ENCODE peak calls at places on chromosomes 13 and 19, in ten cellular contexts. B is transverse colon, F is GM06990, Q is psoas muscle, X is heart left ventricle, M is tibial nerve, K is cardiac muscle cell, D is fibroblast of lung, J is mammary epithelial cell, U is PC-3. A is an unnamed sample. For H3K36me3, the result is how much of the 10 kb centered on the place peaks cover.

GRCh38 chr13:44504146-44504545 is 72.0 kb downstream of the TSC22D1 start:
- DNase-seq in B (no peak), F (no peak), Q (no peak), X (no peak), M (no peak), K (no peak), D (no peak), J (no peak), U (no peak), A (no peak)

GRCh38 chr13:101728615-101729014 is 276.1 kb downstream of the ITGBL1 start:
- DNase-seq in B (no peak), F (no peak), Q (no peak), X (no peak), M (no peak), K (no peak), D (no peak), J (no peak), U (no peak), A (no peak)

GRCh38 chr13:23695711-23696512 is 125.7 kb downstream of the TNFRSF19 start:
- DNase-seq in B (no peak), F (peak), Q (peak), X (peak), M (no peak), K (peak), D (no peak), J (no peak), U (no peak), A (no peak)

GRCh38 chr19:49574206-49574755 is 6.1 kb downstream of the NOSIP start:
- DNase-seq in B (no peak), F (no peak), Q (no peak), X (no peak), M (no peak), K (no peak), D (no peak), J (no peak), U (no peak), A (no peak)

GRCh38 chr13:87244256-87244870 is 426.8 kb upstream of the SLITRK5 start:
- DNase-seq in B (no peak), F (no peak), Q (no peak), X (no peak), M (no peak), K (no peak), D (no peak), J (no peak), U (no peak), A (no peak)

GRCh38 chr19:5128251-5128931 is 159.5 kb downstream of the KDM4B start:
- DNase-seq in B (no peak), F (no peak), Q (peak), X (peak), M (peak), K (peak), D (peak), J (no peak), U (no peak), A (peak)

GRCh38 chr13:43128504-43128929 is 105.1 kb downstream of the DNAJC15 start:
- DNase-seq in B (no peak), F (peak), Q (peak), X (peak), M (no peak), K (peak), D (peak), J (no peak), U (no peak), A (no peak)

GRCh38 chr13:25727776-25728175 is 324.0 kb downstream of the SHISA2 start:
- DNase-seq in B (no peak), F (no peak), Q (no peak), X (no peak), M (no peak), K (no peak), D (no peak), J (no peak), U (no peak), A (no peak)

GRCh38 chr19:7554990-7555864 is 19.7 kb downstream of the PNPLA6 start:
- DNase-seq in B (no peak), F (no peak), Q (no peak), X (no peak), M (no peak), K (no peak), D (no peak), J (no peak), U (no peak), A (no peak)

GRCh38 chr19:32373614-32374295 is 28.3 kb downstream of the ZNF507 start:
- DNase-seq in B (peak), F (no peak), Q (no peak), X (peak), M (no peak), K (peak), D (peak), J (peak), U (peak), A (peak)

GRCh38 chr13:53382008-53382407 is 353.4 kb downstream of the OLFM4 start:
- DNase-seq in B (no peak), F (no peak), Q (no peak), X (no peak), M (no peak), K (no peak), D (no peak), J (no peak), U (no peak), A (no peak)

GRCh38 chr19:30393046-30393445 is 20.9 kb downstream of the ZNF536 start:
- DNase-seq in B (no peak), F (no peak), Q (no peak), X (no peak), M (no peak), K (no peak), D (no peak), J (no peak), U (no peak), A (no peak)

GRCh38 chr13:31221057-31221456 is 21.3 kb downstream of the B3GLCT start:
- DNase-seq in B (no peak), F (no peak), Q (no peak), X (no peak), M (no peak), K (no peak), D (no peak), J (no peak), U (no peak), A (no peak)

GRCh38 chr19:8224394-8225145 is 15.4 kb downstream of the CERS4 start:
- DNase-seq in B (no peak), F (no peak), Q (peak), X (peak), M (peak), K (peak), D (no peak), J (peak), U (no peak), A (no peak)

GRCh38 chr13:33472446-33472845 is 186.9 kb upstream of the STARD13 start:
- DNase-seq in B (no peak), F (no peak), Q (no peak), X (no peak), M (no peak), K (no peak), D (no peak), J (peak), U (no peak), A (no peak)

GRCh38 chr13:19961484-19961883 is 3.0 kb downstream of the ZMYM2 start:
- DNase-seq in B (no peak), F (no peak), Q (no peak), X (no peak), M (no peak), K (no peak), D (peak), J (no peak), U (no peak), A (no peak)

GRCh38 chr13:102322211-102322610 is 79.6 kb downstream of the FGF14 start:
- DNase-seq in B (no peak), F (no peak), Q (no peak), X (no peak), M (no peak), K (no peak), D (no peak), J (no peak), U (no peak), A (no peak)

GRCh38 chr13:27396252-27396846 is 28.1 kb upstream of the GTF3A start:
- DNase-seq in B (no peak), F (no peak), Q (no peak), X (no peak), M (no peak), K (no peak), D (no peak), J (no peak), U (no peak), A (no peak)

GRCh38 chr13:25971499-25972145 is 80.2 kb downstream of the SHISA2 start:
- DNase-seq in B (no peak), F (no peak), Q (no peak), X (no peak), M (no peak), K (no peak), D (no peak), J (no peak), U (peak), A (no peak)

GRCh38 chr13:101453784-101454201 is 1.3 kb downstream of the ITGBL1 start:
- DNase-seq in B (peak), F (peak), Q (no peak), X (no peak), M (no peak), K (peak), D (no peak), J (peak), U (peak), A (no peak)

GRCh38 chr19:5080030-5080644 is 111.2 kb downstream of the KDM4B start:
- DNase-seq in B (no peak), F (no peak), Q (no peak), X (no peak), M (no peak), K (no peak), D (no peak), J (no peak), U (no peak), A (no peak)

GRCh38 chr19:18843960-18844359 is 12.2 kb downstream of the UPF1 start:
- DNase-seq in B (no peak), F (no peak), Q (no peak), X (no peak), M (no peak), K (no peak), D (no peak), J (no peak), U (no peak), A (no peak)

GRCh38 chr19:7342143-7342542 is 6.6 kb upstream of the ARHGEF18 start:
- DNase-seq in B (no peak), F (no peak), Q (no peak), X (no peak), M (no peak), K (no peak), D (no peak), J (no peak), U (no peak), A (no peak)

GRCh38 chr13:114128624-114129522 is 3.5 kb downstream of the RASA3 start:
- DNase-seq in B (peak), F (peak), Q (peak), X (peak), M (peak), K (peak), D (peak), J (no peak), U (peak), A (peak)

GRCh38 chr19:19214892-19215291 is 3.1 kb downstream of the NCAN start:
- DNase-seq in B (no peak), F (no peak), Q (no peak), X (no peak), M (no peak), K (peak), D (peak), J (no peak), U (peak), A (no peak)

GRCh38 chr19:1000095-1000494 is at the start of gene GRIN3B:
- DNase-seq in B (peak), F (no peak), Q (peak), X (peak), M (no peak), K (peak), D (peak), J (peak), U (peak), A (no peak)

GRCh38 chr19:16327911-16328823 is 3.5 kb downstream of the KLF2 start:
- DNase-seq in B (peak), F (peak), Q (peak), X (peak), M (peak), K (peak), D (peak), J (no peak), U (no peak), A (no peak)

GRCh38 chr19:31148671-31149070 is 200.6 kb downstream of the TSHZ3 start:
- DNase-seq in B (no peak), F (no peak), Q (no peak), X (no peak), M (no peak), K (no peak), D (no peak), J (no peak), U (no peak), A (no peak)

GRCh38 chr19:12047868-12048267 is 4.9 kb downstream of the ZNF878 start:
- DNase-seq in B (no peak), F (no peak), Q (no peak), X (no peak), M (no peak), K (no peak), D (no peak), J (no peak), U (peak), A (no peak)

GRCh38 chr13:26051231-26052135 is at the start of gene SHISA2:
- DNase-seq in B (no peak), F (no peak), Q (peak), X (peak), M (no peak), K (peak), D (peak), J (peak), U (peak), A (no peak)

GRCh38 chr13:46721054-46721453 is 75.9 kb downstream of the ESD start:
- DNase-seq in B (peak), F (no peak), Q (peak), X (peak), M (no peak), K (peak), D (peak), J (peak), U (peak), A (no peak)

GRCh38 chr19:45251452-45252354 is 632 bp downstream of the MARK4 start:
- DNase-seq in B (peak), F (no peak), Q (no peak), X (no peak), M (no peak), K (no peak), D (peak), J (no peak), U (no peak), A (no peak)

GRCh38 chr19:41449079-41449864 is 6.3 kb downstream of the ERICH4 start:
- DNase-seq in B (peak), F (peak), Q (peak), X (peak), M (peak), K (peak), D (peak), J (peak), U (peak), A (no peak)

GRCh38 chr19:41456342-41456918 is 13.5 kb downstream of the ERICH4 start:
- DNase-seq in B (no peak), F (no peak), Q (no peak), X (peak), M (no peak), K (peak), D (peak), J (no peak), U (no peak), A (no peak)

GRCh38 chr19:41457241-41457640 is 14.3 kb downstream of the ERICH4 start:
- DNase-seq in B (no peak), F (no peak), Q (no peak), X (no peak), M (no peak), K (no peak), D (no peak), J (no peak), U (no peak), A (no peak)

GRCh38 chr19:41449865-41450178 is 6.9 kb downstream of the ERICH4 start:
- DNase-seq in B (no peak), F (no peak), Q (no peak), X (no peak), M (no peak), K (no peak), D (no peak), J (no peak), U (no peak), A (no peak)

DNA sequence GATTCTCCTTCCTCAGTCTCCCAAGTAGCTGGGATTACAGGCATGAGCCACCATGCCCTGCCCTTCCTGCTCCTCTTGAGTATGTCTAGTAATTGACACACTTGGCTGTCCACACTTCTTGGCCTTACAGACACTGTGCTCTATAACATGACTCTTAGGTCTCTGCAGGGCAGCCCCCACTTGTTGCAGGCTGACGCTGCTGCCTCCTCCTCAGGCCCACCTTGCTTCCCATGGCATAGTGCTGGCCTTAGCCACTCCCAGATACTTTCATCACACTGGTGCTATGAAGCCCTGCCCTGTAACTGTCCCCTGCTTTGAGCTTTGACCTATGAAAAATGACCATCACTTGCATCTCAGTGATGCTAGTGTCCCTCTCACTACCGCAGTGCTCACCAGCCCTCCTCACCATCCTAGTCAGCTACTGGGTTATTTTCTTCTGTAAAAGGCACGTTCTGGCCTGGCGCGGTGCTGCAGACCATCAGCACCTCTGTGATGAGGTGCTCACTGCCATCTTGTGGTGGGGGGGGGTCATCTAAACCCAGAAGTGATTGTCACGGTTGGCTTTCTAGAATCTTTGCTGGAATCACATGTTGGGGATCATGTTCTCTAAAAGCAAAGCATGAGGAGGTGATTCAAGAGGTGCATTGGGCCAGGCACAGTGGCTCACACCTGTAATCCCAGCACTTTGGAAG is 9.8 kb downstream of the ERICH4 start:
- DNase-seq in B (no peak), F (no peak), Q (no peak), X (no peak), M (no peak), K (no peak), D (no peak), J (no peak), U (no peak), A (no peak)
- TF ChIP-seq CTCF in B (no peak), F (no peak), Q (no peak), X (no peak), M (no peak), K (no peak), D (no peak), J (no peak), U (no peak), A (no peak)

DNA sequence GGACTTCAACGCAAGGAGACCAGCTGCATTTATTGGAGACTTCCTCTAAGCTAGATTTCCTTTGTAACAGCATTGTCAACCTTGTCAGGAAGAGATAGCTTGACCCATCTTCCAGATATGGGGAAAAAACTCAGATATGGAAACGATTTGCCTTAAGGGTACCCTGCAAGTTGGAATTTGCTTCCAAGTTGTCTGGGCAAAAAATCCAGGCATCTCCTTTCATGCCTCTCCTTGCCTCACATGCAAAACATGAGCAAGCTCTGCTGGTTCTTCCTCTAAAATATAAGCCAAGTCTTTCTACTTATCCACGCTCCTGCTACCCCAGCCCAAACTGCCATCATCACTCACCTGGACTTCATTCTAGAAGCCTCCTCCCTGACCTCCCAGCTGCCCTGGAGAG is 6.4 kb upstream of the DNMT1 start:
- DNase-seq in B (no peak), F (no peak), Q (no peak), X (no peak), M (no peak), K (no peak), D (no peak), J (no peak), U (no peak), A (no peak)
- H3K4me3 ChIP-seq in B (no peak), F (no peak), Q (no peak), X (no peak), M (no peak), K (no peak), D (no peak), J (no peak), U (no peak), A (no peak)

GRCh38 chr19:15237759-15238638 is 5.8 kb upstream of the EPHX3 start:
- DNase-seq in B (no peak), F (no peak), Q (no peak), X (no peak), M (no peak), K (no peak), D (no peak), J (no peak), U (no peak), A (no peak)
- H3K36me3 ChIP-seq in B (under half), F (under half), Q (under half), X (half or more), M (under half), K (under half), D (under half), J (under half), U (under half), A (under half)

GRCh38 chr19:17419491-17420266 is at the start of gene MVB12A:
- DNase-seq in B (peak), F (peak), Q (peak), X (peak), M (peak), K (peak), D (peak), J (peak), U (peak), A (peak)

GRCh38 chr19:17418710-17419109 is 1.1 kb upstream of the MVB12A start:
- DNase-seq in B (no peak), F (no peak), Q (no peak), X (no peak), M (no peak), K (peak), D (no peak), J (no peak), U (no peak), A (no peak)

GRCh38 chr19:17419154-17419490 is 725 bp upstream of the MVB12A start:
- DNase-seq in B (no peak), F (no peak), Q (no peak), X (no peak), M (no peak), K (no peak), D (no peak), J (peak), U (no peak), A (no peak)

GRCh38 chr19:17421942-17422341 is 2.1 kb downstream of the MVB12A start:
- DNase-seq in B (no peak), F (no peak), Q (no peak), X (no peak), M (no peak), K (no peak), D (no peak), J (no peak), U (no peak), A (no peak)

DNA sequence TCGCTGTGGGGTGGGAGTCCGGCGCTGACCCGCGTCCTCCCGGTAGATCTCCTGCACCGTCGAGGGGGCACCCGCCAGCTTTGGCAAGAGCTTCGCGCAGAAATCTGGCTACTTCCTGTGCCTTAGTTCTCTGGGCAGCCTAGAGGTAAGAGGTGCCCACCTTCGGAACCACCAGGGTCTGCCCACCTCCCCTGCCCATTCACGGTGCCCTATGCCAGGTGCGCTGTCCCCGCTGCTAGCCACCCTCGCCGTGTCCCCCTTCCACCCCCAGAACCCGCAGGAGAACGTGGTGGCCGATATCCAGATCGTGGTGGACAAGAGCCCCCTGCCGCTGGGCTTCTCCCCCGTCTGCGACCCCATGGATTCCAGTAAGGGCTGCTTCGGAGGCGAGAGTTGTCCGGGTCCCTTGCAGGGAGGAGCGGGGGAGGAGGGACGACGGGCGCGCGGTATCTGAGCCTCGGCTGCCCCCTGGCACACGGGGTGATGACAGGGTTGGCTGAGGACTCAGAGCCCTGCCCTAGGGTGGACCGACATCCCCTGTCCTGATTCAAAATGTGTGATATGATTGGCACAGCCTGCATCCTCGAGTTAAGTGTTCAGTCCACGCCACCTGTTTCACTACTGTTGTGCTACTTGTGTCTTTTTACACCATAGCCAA is 549 bp downstream of the MVB12A start:
- DNase-seq in B (peak), F (no peak), Q (peak), X (peak), M (no peak), K (peak), D (no peak), J (peak), U (peak), A (no peak)
- TF ChIP-seq CTCF in B (no peak), F (peak), Q (no peak), X (no peak), M (no peak), K (peak), D (no peak), J (peak), U (no peak), A (peak)